ENCODE peak calls at places on chromosomes 6 and 20, in six cellular contexts. K is lung, Y is OCI-LY7, I is body of pancreas, D is cardiac fibroblast, N is NB4. E is an unnamed sample.

GRCh38 chr20:6058684-6059295 is 4.9 kb upstream of the LRRN4 start:
- DNase-seq in K (peak; percentile 66), Y (no peak), I (peak; percentile 42), D (no peak), N (no peak), E (peak; percentile 49)

GRCh38 chr6:124669713-124670480 is 292.3 kb upstream of the RNF217 start:
- DNase-seq in K (no peak), Y (no peak), I (no peak), D (no peak), N (no peak), E (no peak)

GRCh38 chr6:89970609-89971337 is 76.5 kb downstream of the GJA10 start:
- DNase-seq in K (no peak), Y (no peak), I (peak; percentile 66), D (peak; percentile 59), N (peak; percentile 59), E (peak; percentile 69)

GRCh38 chr20:32429745-32430360 is 71.7 kb downstream of the ASXL1 start:
- DNase-seq in K (no peak), Y (no peak), I (no peak), D (no peak), N (no peak), E (no peak)

GRCh38 chr6:27126046-27126814 is 121.3 kb upstream of the PRSS16 start:
- DNase-seq in K (no peak), Y (no peak), I (no peak), D (no peak), N (no peak), E (no peak)

GRCh38 chr6:158707826-158708225 is 58.0 kb downstream of the SYTL3 start:
- DNase-seq in K (no peak), Y (peak; percentile 71), I (no peak), D (peak; percentile 34), N (no peak), E (no peak)

GRCh38 chr6:52689857-52690256 is 18.9 kb downstream of the TMEM14A start:
- DNase-seq in K (no peak), Y (no peak), I (no peak), D (no peak), N (no peak), E (no peak)

GRCh38 chr20:25310268-25310920 is 62.5 kb downstream of the PYGB start:
- DNase-seq in K (peak; percentile 48), Y (peak; percentile 39), I (peak; percentile 32), D (peak; percentile 85), N (peak; percentile 94), E (peak; percentile 82)

GRCh38 chr6:884570-884969 is 191.6 kb upstream of the EXOC2 start:
- DNase-seq in K (no peak), Y (no peak), I (peak; percentile 67), D (no peak), N (no peak), E (no peak)

GRCh38 chr20:308427-309038 is 11.2 kb downstream of the ZCCHC3 start:
- DNase-seq in K (no peak), Y (no peak), I (no peak), D (no peak), N (no peak), E (no peak)

GRCh38 chr6:26195924-26196845 is 109.0 kb downstream of the HFE start:
- DNase-seq in K (no peak), Y (peak; percentile 87), I (no peak), D (peak; percentile 52), N (peak; percentile 72), E (peak; percentile 32)

GRCh38 chr6:36627141-36627540 is 33.0 kb downstream of the SRSF3 start:
- DNase-seq in K (no peak), Y (no peak), I (no peak), D (no peak), N (no peak), E (no peak)

GRCh38 chr20:45117581-45117980 is 2.6 kb upstream of the WFDC5 start:
- DNase-seq in K (peak; percentile 28), Y (no peak), I (no peak), D (no peak), N (no peak), E (no peak)

GRCh38 chr6:137051790-137052472 is 7.2 kb upstream of the IL20RA start:
- DNase-seq in K (no peak), Y (no peak), I (no peak), D (no peak), N (no peak), E (no peak)

GRCh38 chr20:49712918-49713778 is 530 bp downstream of the B4GALT5 start:
- DNase-seq in K (peak; percentile 42), Y (peak; percentile 73), I (peak; percentile 60), D (peak; percentile 29), N (peak; percentile 82), E (no peak)

GRCh38 chr6:155141512-155141911 is 122.3 kb upstream of the CLDN20 start:
- DNase-seq in K (no peak), Y (no peak), I (no peak), D (no peak), N (no peak), E (no peak)

GRCh38 chr20:1830240-1830639 is 65.0 kb upstream of the SIRPA start:
- DNase-seq in K (peak; percentile 38), Y (no peak), I (peak; percentile 66), D (peak; percentile 94), N (no peak), E (peak; percentile 95)

GRCh38 chr6:157563611-157564284 is 182.8 kb downstream of the ZDHHC14 start:
- DNase-seq in K (no peak), Y (peak; percentile 41), I (no peak), D (no peak), N (no peak), E (no peak)

GRCh38 chr6:33589366-33589722 is 9.3 kb upstream of the BAK1 start:
- DNase-seq in K (no peak), Y (no peak), I (no peak), D (no peak), N (no peak), E (peak; percentile 28)
- H3K4me3 ChIP-seq in K (no peak overlapping the region), Y (no peak overlapping the region), I (no peak overlapping the region), D (no peak overlapping the region), N (no peak overlapping the region), E (no peak overlapping the region)

DNA sequence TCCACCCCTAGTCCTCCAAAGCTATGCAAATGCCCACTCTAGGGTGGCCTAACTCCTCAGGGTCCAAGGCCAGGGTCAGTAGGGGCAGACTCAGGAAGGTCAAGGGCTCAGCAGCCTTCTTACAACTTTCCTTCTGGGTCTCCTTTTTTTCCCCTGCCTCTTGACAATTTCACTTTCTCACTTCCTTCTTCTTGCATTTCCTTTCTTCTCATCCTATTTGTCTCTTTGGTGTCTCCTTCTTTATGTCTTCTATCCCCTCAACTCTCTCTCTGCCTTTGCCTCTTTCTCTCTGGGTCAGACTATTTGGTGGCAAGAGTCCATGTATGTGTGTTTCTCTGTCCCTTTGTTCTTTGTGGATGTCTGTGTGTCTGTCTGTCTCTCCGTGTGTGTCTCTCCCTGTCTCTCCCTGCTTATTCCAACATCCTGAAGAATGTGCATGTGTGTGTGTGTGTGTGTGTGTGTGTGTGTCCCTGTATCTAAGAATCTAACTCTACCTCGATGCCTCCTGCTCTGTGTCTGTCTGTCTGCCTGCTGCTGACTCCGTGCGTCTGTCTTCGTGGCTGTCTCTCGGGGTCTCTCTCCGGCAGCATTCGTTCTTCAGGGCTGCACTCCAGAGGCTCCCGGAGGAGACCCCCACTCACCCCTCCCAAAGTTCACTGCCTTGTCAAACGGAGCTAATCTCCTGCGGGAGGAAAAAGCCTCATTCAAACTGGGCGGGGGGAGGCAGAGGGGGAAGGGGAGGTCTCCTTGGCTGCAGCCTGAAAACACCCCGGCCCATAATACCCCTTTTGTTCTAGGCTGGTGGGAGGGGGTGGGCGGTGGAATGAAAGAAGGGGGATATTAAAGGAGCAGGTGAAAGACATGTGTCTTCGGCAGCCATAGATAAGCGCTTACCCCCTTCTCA is 51.7 kb upstream of the FOXP4 start:
- DNase-seq in K (no peak), Y (no peak), I (no peak), D (no peak), N (no peak), E (no peak)
- H3K4me3 ChIP-seq in K (no peak overlapping the region), Y (no peak overlapping the region), I (no peak overlapping the region), D (no peak overlapping the region), N (no peak overlapping the region), E (no peak overlapping the region)

DNA sequence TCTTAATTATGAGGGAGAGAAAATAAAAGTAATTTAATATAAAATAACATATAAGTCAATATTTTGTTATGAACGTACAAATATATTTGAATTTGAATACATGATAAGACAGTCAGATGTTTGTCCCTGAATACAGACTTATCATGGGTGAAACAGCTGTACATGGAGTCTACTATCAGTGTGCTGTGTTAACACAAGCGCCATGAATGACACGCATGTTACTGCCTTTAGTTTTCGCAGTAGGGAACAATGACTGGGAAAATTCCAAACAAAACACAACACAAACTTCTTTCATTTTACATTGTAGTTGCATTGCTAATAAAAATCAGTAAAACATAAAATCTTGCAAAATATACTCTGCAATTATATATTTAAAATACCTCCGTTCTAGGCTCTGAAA is 108.6 kb downstream of the FBXO5 start:
- DNase-seq in K (no peak), Y (no peak), I (no peak), D (no peak), N (no peak), E (no peak)
- H3K4me3 ChIP-seq in K (no peak overlapping the region), Y (no peak overlapping the region), I (no peak overlapping the region), D (no peak overlapping the region), N (no peak overlapping the region), E (no peak overlapping the region)

DNA sequence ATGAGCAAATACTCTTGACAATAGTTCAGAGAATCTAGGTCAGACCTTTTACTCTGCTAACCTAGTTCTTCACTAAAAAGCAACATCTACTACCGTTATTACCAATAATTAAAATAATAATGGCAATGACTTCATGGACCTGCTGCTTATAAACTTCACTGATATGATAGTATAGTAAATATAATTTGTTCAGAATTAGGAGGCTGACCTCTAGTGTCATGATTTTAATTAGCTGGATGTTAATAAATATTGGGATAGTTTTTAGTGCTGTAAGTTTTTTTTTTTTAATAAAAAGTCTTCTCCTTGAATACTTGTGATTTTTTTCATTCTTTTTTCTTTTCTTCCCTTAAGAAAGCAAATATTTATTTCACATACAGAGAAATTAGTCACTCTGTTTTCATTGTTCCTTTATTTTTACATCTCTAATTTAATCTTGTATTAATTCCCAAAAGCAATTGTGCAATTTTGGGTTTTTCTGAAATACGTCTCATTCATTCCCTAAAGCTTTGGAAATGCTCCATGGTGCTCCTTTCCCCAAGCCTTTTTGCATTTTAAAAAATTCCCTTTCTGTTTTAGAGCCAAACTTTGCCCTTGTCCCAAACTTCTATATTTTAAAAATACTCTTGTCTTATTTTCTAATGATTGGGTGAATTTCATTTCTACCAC is 46.6 kb upstream of the UST start:
- DNase-seq in K (no peak), Y (no peak), I (no peak), D (peak; percentile 84), N (no peak), E (peak; percentile 87)
- H3K4me3 ChIP-seq in K (no peak overlapping the region), Y (peak overlapping the region; percentile 34), I (no peak overlapping the region), D (peak overlapping the region; percentile 2), N (no peak overlapping the region), E (no peak overlapping the region)

GRCh38 chr20:17558941-17559304 is 11.0 kb upstream of the DSTN start:
- DNase-seq in K (no peak), Y (no peak), I (no peak), D (no peak), N (no peak), E (no peak)
- H3K4me3 ChIP-seq in K (no peak overlapping the region), Y (no peak overlapping the region), I (no peak overlapping the region), D (no peak overlapping the region), N (no peak overlapping the region), E (no peak overlapping the region)

DNA sequence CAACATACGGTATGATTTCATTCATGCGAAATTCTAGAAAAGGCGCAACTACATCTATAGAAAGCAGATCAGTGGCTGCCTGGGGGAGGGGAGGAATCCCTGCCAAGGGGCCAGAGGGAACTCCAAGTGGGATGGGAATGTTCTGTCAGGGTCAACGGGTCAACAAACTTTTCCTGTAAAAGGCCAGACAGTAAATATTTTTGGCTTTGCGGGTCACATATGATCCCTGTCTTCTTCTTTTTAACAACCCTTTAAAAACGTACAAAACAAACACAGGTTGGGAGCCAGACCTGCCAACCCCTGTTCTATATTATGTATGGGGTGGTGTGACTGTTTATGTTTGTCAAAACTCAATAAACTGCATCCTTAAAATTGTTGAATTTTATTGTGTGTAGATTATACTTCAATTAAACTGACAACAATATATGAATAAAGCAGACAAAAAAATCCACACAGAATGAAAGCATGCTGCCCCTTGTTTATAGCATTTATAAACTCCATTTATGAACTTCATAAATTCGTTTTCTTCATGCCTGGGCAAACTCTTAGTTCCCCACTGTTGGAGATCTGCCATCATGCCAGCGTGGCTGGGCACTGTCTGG is 56.6 kb upstream of the TRAF3IP2 start:
- DNase-seq in K (no peak), Y (no peak), I (no peak), D (no peak), N (no peak), E (no peak)
- H3K4me3 ChIP-seq in K (no peak overlapping the region), Y (no peak overlapping the region), I (no peak overlapping the region), D (no peak overlapping the region), N (no peak overlapping the region), E (no peak overlapping the region)

E was measured in fibroblast of the aortic adventitia.